ENCODE peak calls at places on chromosomes 4 and X, in six cellular contexts. N is H9, U is globus pallidus, H is A549, M is tibial nerve, F is left lung. S is an unnamed sample.

GRCh38 chr4:52106701-52107100 is 55.6 kb downstream of the SPATA18 start:
- DNase-seq in N (no peak), U (no peak), H (no peak), M (no peak), F (no peak), S (no peak)

GRCh38 chr4:144903953-144904711 is 193.9 kb downstream of the ANAPC10 start:
- DNase-seq in N (no peak), U (no peak), H (no peak), M (no peak), F (no peak), S (no peak)

GRCh38 chrX:53930513-53931380 is 113.5 kb downstream of the PHF8 start:
- DNase-seq in N (no peak), U (no peak), H (peak), M (no peak), F (no peak), S (no peak)

GRCh38 chrX:10138726-10139125 is 18.0 kb upstream of the CLCN4 start:
- DNase-seq in N (no peak), U (no peak), H (no peak), M (no peak), F (no peak), S (no peak)

GRCh38 chrX:11781734-11782370 is 23.8 kb downstream of the MSL3 start:
- DNase-seq in N (no peak), U (no peak), H (no peak), M (no peak), F (no peak), S (no peak)

GRCh38 chrX:57918750-57919436 is 8.6 kb upstream of the ZXDA start:
- DNase-seq in N (no peak), U (no peak), H (peak), M (no peak), F (no peak), S (no peak)

GRCh38 chr4:30863031-30863430 is 142.9 kb downstream of the PCDH7 start:
- DNase-seq in N (no peak), U (no peak), H (no peak), M (no peak), F (no peak), S (no peak)

GRCh38 chrX:418927-419729 is 32.4 kb upstream of the PPP2R3B start:
- DNase-seq in N (no peak), U (no peak), H (no peak), M (no peak), F (no peak), S (no peak)

GRCh38 chrX:1453951-1454785 is 1.5 kb upstream of the ASMTL start:
- DNase-seq in N (peak), U (peak), H (peak), M (peak), F (peak), S (peak)

GRCh38 chr4:158176108-158176507 is 3.3 kb upstream of the GASK1B start:
- DNase-seq in N (no peak), U (no peak), H (no peak), M (no peak), F (peak), S (no peak)

GRCh38 chrX:31572396-31572795 is 500.6 kb upstream of the FTHL17 start:
- DNase-seq in N (no peak), U (no peak), H (no peak), M (no peak), F (no peak), S (no peak)

GRCh38 chr4:138405439-138405838 is 163.3 kb upstream of the SLC7A11 start:
- DNase-seq in N (no peak), U (no peak), H (no peak), M (no peak), F (no peak), S (no peak)

GRCh38 chr4:110869862-110870577 is 247.1 kb upstream of the PITX2 start:
- DNase-seq in N (no peak), U (no peak), H (peak), M (no peak), F (no peak), S (no peak)

GRCh38 chr4:138659041-138659565 is 356.5 kb upstream of the NOCT start:
- DNase-seq in N (peak), U (no peak), H (no peak), M (no peak), F (no peak), S (no peak)

GRCh38 chr4:116018831-116019230 is 905.4 kb upstream of the NDST4 start:
- DNase-seq in N (no peak), U (no peak), H (no peak), M (no peak), F (no peak), S (no peak)

GRCh38 chr4:163554870-163555465 is 60.5 kb downstream of the TMA16 start:
- DNase-seq in N (no peak), U (no peak), H (no peak), M (no peak), F (no peak), S (no peak)

GRCh38 chr4:140691369-140691768 is 64.8 kb downstream of the TBC1D9 start:
- DNase-seq in N (no peak), U (no peak), H (peak), M (no peak), F (no peak), S (no peak)

GRCh38 chrX:9465380-9466114 is 689 bp downstream of the TBL1X start:
- DNase-seq in N (no peak), U (no peak), H (no peak), M (no peak), F (no peak), S (no peak)

GRCh38 chr4:104444685-104445084 is 50.0 kb downstream of the CXXC4 start:
- DNase-seq in N (no peak), U (no peak), H (no peak), M (no peak), F (no peak), S (no peak)

GRCh38 chr4:133524369-133524768 is 375.3 kb downstream of the PCDH10 start:
- DNase-seq in N (no peak), U (no peak), H (no peak), M (no peak), F (no peak), S (no peak)

GRCh38 chr4:147042046-147042445 is 96.4 kb upstream of the TTC29 start:
- DNase-seq in N (no peak), U (peak), H (no peak), M (no peak), F (no peak), S (no peak)

GRCh38 chr4:7299051-7299907 is 106.9 kb downstream of the SORCS2 start:
- DNase-seq in N (no peak), U (no peak), H (no peak), M (no peak), F (no peak), S (no peak)

GRCh38 chr4:128403586-128403985 is 116.0 kb upstream of the PGRMC2 start:
- DNase-seq in N (no peak), U (no peak), H (no peak), M (no peak), F (no peak), S (no peak)

GRCh38 chrX:10128386-10128785 is 28.4 kb upstream of the CLCN4 start:
- DNase-seq in N (no peak), U (no peak), H (no peak), M (no peak), F (no peak), S (no peak)

GRCh38 chr4:2552806-2553205 is 16.4 kb downstream of the FAM193A start:
- DNase-seq in N (no peak), U (no peak), H (no peak), M (no peak), F (no peak), S (no peak)

GRCh38 chr4:98516042-98516440 is 142.4 kb downstream of the TSPAN5 start:
- DNase-seq in N (no peak), U (no peak), H (peak), M (no peak), F (no peak), S (no peak)